ENCODE peak calls at places on chromosomes 12 and 14, in ten cellular contexts. D, I, K, U, O, V, X, B, N and T are unnamed samples. For H3K9me2 and H3K4me1, the result is how much of the 10 kb centered on the place peaks cover.

GRCh38 chr12:75721231-75721641 is 209.8 kb upstream of the KRR1 start:
- DNase-seq in D (peak), K (no peak), U (no peak), I (no peak), O (no peak), X (no peak), N (no peak), V (no peak), B (no peak), T (no peak)

GRCh38 chr14:60090864-60091519 is 731 bp upstream of the PCNX4 start:
- DNase-seq in N (peak), V (peak), D (peak), O (peak), U (peak), K (peak), I (peak), X (peak), B (peak), T (peak)

GRCh38 chr12:64826234-64826633 is 1.8 kb downstream of the TBC1D30 start:
- DNase-seq in D (peak), K (no peak), N (no peak), V (no peak), B (peak), U (no peak), X (peak), I (no peak), O (no peak), T (peak)

GRCh38 chr14:71803539-71804260 is 128.5 kb upstream of the RGS6 start:
- DNase-seq in K (peak), O (no peak), V (peak), N (no peak), X (no peak), D (peak), I (peak), B (no peak), U (peak), T (no peak)

GRCh38 chr12:132834181-132834711 is 5.6 kb upstream of the GOLGA3 start:
- DNase-seq in O (no peak), I (no peak), N (no peak), U (no peak), B (no peak), D (no peak), V (no peak), X (no peak), K (no peak), T (no peak)

GRCh38 chr12:68451261-68452091 is 119.3 kb upstream of the MDM1 start:
- DNase-seq in X (no peak), B (no peak), I (no peak), K (no peak), V (no peak), U (peak), N (no peak), O (peak), D (peak), T (peak)

GRCh38 chr12:91461061-91461460 is 278.4 kb upstream of the DCN start:
- DNase-seq in K (no peak), D (no peak), O (no peak), N (no peak), U (no peak), V (no peak), I (no peak), X (no peak), B (no peak), T (no peak)

GRCh38 chr12:41212625-41213024 is 24.5 kb downstream of the PDZRN4 start:
- DNase-seq in K (no peak), B (no peak), N (no peak), O (no peak), I (no peak), U (no peak), V (no peak), D (no peak), X (no peak), T (no peak)

GRCh38 chr12:25866586-25867378 is 91.7 kb upstream of the RASSF8 start:
- DNase-seq in B (no peak), N (no peak), K (no peak), U (no peak), V (no peak), D (no peak), O (no peak), I (no peak), X (no peak), T (no peak)

GRCh38 chr12:6372403-6373003 is 2.9 kb downstream of the SCNN1A start:
- DNase-seq in D (peak), N (no peak), B (no peak), U (peak), O (peak), X (peak), I (no peak), K (peak), V (peak), T (peak)

GRCh38 chr12:92603741-92604432 is 98.9 kb upstream of the PLEKHG7 start:
- DNase-seq in N (no peak), D (peak), K (no peak), B (no peak), X (no peak), I (no peak), U (no peak), O (no peak), V (no peak), T (no peak)

GRCh38 chr12:1518763-1519516 is 75.4 kb downstream of the FBXL14 start:
- DNase-seq in X (no peak), D (peak), K (peak), B (no peak), I (no peak), U (peak), O (no peak), N (no peak), V (peak), T (peak)

GRCh38 chr14:68789798-68790655 is 2.8 kb downstream of the ZFP36L1 start:
- DNase-seq in O (no peak), B (no peak), U (no peak), N (no peak), X (peak), D (peak), I (no peak), K (no peak), V (no peak), T (peak)
- H3K4me2 ChIP-seq in O (peak), B (peak), U (peak), N (peak), X (peak), D (peak), I (peak), K (peak), V (peak), T (peak)

DNA sequence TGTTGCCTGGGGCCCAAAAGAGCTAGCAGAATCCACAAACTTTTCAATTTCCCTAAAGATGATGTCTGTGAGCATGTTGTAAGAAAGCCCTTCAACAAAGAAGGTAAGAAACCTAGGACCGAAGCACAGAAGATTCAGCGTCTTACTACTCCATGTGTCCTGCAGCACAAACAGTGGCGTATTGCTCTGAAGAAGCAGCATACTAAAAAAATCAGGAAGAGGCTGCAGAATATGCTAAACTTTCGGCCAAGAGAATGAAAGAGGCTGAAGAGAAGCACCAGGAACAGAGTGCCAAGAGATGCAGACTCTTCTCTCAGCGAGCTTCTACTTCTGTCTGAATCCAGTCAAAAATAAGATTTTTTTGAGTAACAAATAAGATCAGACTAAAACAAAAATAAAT is 100.2 kb upstream of the LRIG3 start:
- DNase-seq in V (no peak), O (no peak), I (no peak), U (no peak), X (no peak), B (no peak), N (no peak), K (no peak), D (peak), T (no peak)
- H3K9me2 ChIP-seq in V (under half), O (under half), I (under half), U (under half), X (under half), B (under half), N (under half), K (under half), D (under half), T (under half)

DNA sequence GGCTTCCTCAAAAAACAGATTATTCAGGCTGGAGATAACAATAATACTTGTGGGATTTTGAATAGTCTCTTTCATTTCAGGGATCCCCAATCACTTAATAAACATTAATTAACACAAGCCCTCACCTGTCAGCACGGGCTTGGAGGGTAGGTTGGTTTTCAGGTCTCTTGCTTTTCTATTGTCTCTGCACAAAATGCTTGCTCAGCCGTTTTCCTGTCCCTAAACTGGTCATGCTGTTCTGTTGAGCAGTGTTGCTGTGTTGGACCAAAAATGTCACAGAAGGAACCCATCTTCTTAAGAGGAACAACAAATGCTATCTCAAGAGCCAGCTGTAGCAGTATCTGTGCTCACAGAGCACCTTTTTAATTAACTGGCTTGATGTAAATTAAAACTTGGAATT is 231.7 kb upstream of the CRY1 start:
- DNase-seq in D (no peak), N (no peak), O (no peak), K (no peak), U (no peak), I (no peak), V (no peak), B (no peak), X (no peak), T (no peak)
- H3K4me1 ChIP-seq in D (under half), N (under half), O (under half), K (under half), U (under half), I (under half), V (under half), B (under half), X (under half), T (under half)

DNA sequence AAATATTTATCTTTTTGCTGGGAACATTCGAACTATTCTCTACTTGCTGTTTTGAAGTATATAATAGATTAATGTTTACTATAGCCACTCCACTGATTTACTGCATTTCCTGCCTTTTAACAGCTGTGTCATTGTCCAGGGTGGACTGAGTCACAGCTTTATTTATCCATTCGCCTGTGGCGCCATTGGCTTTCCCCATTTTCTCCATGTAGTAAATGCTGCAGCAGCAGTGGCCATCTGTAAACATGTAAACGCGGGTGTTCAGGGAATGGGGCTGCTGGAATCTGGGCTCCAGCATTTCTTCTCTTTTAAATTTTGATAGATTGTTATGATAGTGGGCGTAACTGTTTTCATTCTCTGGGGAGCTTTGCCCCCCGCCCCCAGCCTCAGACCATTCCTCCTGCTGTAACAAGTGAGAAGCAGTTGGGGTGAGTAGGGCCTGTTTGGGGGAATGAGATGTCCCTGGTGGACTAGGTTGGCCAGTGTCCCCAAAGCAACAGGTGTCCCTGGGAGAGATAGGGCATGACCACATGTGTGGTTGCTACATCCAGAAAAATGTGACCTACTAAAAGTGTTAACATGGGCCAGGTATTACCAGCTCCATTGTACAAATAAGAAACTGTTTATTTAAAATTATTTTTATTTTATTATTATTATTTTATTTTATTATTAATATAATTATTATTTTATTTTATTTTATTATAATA is 32.9 kb downstream of the RIN3 start:
- DNase-seq in K (no peak), U (peak), N (no peak), V (no peak), X (no peak), I (no peak), D (peak), B (peak), O (no peak), T (no peak)
- H3K4me2 ChIP-seq in K (peak), U (peak), N (no peak), V (no peak), X (no peak), I (no peak), D (no peak), B (peak), O (no peak), T (no peak)

GRCh38 chr12:19941096-19941495 is 427.2 kb upstream of the PDE3A start:
- DNase-seq in O (no peak), B (no peak), N (no peak), I (no peak), D (no peak), X (no peak), V (no peak), K (no peak), U (no peak), T (no peak)
- H3K9me2 ChIP-seq in O (under half), B (under half), N (under half), I (under half), D (under half), X (under half), V (under half), K (under half), U (under half), T (under half)